ENCODE peak calls at places on chromosomes 5 and 9, in ten cellular contexts. F is transverse colon, N is hypothalamus, A is SK-N-MC, P is SHP77, V is GM04504, G is NCI-H82, O is aorta, M is dorsolateral prefrontal cortex, T is WTC11. Z is an unnamed sample.

GRCh38 chr5:101942321-101942882 is 353.7 kb downstream of the SLCO4C1 start:
- DNase-seq in F (peak; percentile 12), N (no peak), A (peak; percentile 22), P (peak; percentile 54), V (no peak), G (peak; percentile 52), O (no peak), M (no peak), T (peak; percentile 16), Z (peak; percentile 21)

GRCh38 chr9:34746526-34746925 is 36.6 kb upstream of the CCL21 start:
- DNase-seq in F (no peak), N (no peak), A (no peak), P (no peak), V (no peak), G (no peak), O (no peak), M (no peak), T (no peak), Z (no peak)

GRCh38 chr5:127343313-127343712 is 52.7 kb downstream of the MEGF10 start:
- DNase-seq in F (no peak), N (no peak), A (no peak), P (no peak), V (no peak), G (no peak), O (no peak), M (no peak), T (no peak), Z (no peak)

GRCh38 chr5:136729901-136730355 is 364.6 kb upstream of the TRPC7 start:
- DNase-seq in F (no peak), N (no peak), A (no peak), P (no peak), V (peak; percentile 73), G (no peak), O (no peak), M (no peak), T (no peak), Z (no peak)

GRCh38 chr5:107023732-107024131 is 647.0 kb downstream of the EFNA5 start:
- DNase-seq in F (no peak), N (no peak), A (no peak), P (no peak), V (no peak), G (no peak), O (no peak), M (no peak), T (no peak), Z (no peak)

GRCh38 chr9:108813951-108814601 is 41.7 kb downstream of the ACTL7B start:
- DNase-seq in F (no peak), N (peak; percentile 6), A (no peak), P (no peak), V (peak; percentile 29), G (peak; percentile 11), O (no peak), M (peak; percentile 41), T (no peak), Z (peak; percentile 9)

GRCh38 chr5:159175547-159175946 is 33.8 kb downstream of the RNF145 start:
- DNase-seq in F (no peak), N (no peak), A (no peak), P (no peak), V (no peak), G (peak; percentile 29), O (no peak), M (no peak), T (no peak), Z (no peak)

GRCh38 chr9:107175039-107175438 is 108.0 kb upstream of the RAD23B start:
- DNase-seq in F (peak; percentile 22), N (no peak), A (no peak), P (no peak), V (no peak), G (no peak), O (no peak), M (no peak), T (no peak), Z (no peak)

GRCh38 chr9:33125871-33126822 is 41.0 kb downstream of the B4GALT1 start:
- DNase-seq in F (no peak), N (no peak), A (no peak), P (no peak), V (no peak), G (peak; percentile 80), O (no peak), M (no peak), T (no peak), Z (no peak)

GRCh38 chr5:82551840-82552385 is 273.8 kb upstream of the RPS23 start:
- DNase-seq in F (no peak), N (no peak), A (no peak), P (no peak), V (no peak), G (peak; percentile 50), O (no peak), M (no peak), T (no peak), Z (no peak)

GRCh38 chr9:29773676-29774075 is 2200.4 kb upstream of the C9orf72 start:
- DNase-seq in F (no peak), N (no peak), A (no peak), P (no peak), V (no peak), G (no peak), O (no peak), M (no peak), T (no peak), Z (no peak)

GRCh38 chr9:73176450-73176875 is 24.8 kb downstream of the ANXA1 start:
- DNase-seq in F (no peak), N (no peak), A (no peak), P (no peak), V (no peak), G (peak; percentile 16), O (peak; percentile 55), M (no peak), T (no peak), Z (no peak)